ENCODE peak calls at places on chromosome 13, in ten cellular contexts. One of them, this sample, is unnamed.

GRCh38 chr13:23695711-23696512 is 125.7 kb downstream of the TNFRSF19 start:
- DNase-seq in kidney glomerular epithelial cell: no peak
- DNase-seq in upper lobe of left lung: no peak
- DNase-seq in activated CD4-positive, alpha-beta T cell treated with anti-CD3 and anti-CD28 coated beads for 24 hours: peak; percentile 30
- DNase-seq in CD8-positive, alpha-beta T cell: peak; percentile 64
- DNase-seq in HuH-7.5: no peak
- DNase-seq in activated naive CD4-positive, alpha-beta T cell: peak; percentile 62
- DNase-seq in psoas muscle: peak; percentile 51
- DNase-seq in aorta: peak; percentile 63
- DNase-seq in CD4-positive, alpha-beta T cell: peak; percentile 67
- DNase-seq in this sample: peak; percentile 73

GRCh38 chr13:33678906-33679657 is 138.9 kb upstream of the RFC3 start:
- DNase-seq in CD8-positive, alpha-beta T cell: peak; percentile 59
- DNase-seq in psoas muscle: peak; percentile 21
- DNase-seq in HuH-7.5: peak; percentile 75
- DNase-seq in CD4-positive, alpha-beta T cell: peak; percentile 38
- DNase-seq in kidney glomerular epithelial cell: peak; percentile 87
- DNase-seq in activated CD4-positive, alpha-beta T cell treated with anti-CD3 and anti-CD28 coated beads for 24 hours: peak; percentile 61
- DNase-seq in aorta: peak; percentile 63
- DNase-seq in upper lobe of left lung: peak; percentile 90
- DNase-seq in activated naive CD4-positive, alpha-beta T cell: no peak
- DNase-seq in this sample: peak; percentile 57

GRCh38 chr13:46773556-46773955 is 23.4 kb downstream of the ESD start:
- DNase-seq in activated naive CD4-positive, alpha-beta T cell: no peak
- DNase-seq in kidney glomerular epithelial cell: no peak
- DNase-seq in HuH-7.5: no peak
- DNase-seq in upper lobe of left lung: no peak
- DNase-seq in psoas muscle: no peak
- DNase-seq in activated CD4-positive, alpha-beta T cell treated with anti-CD3 and anti-CD28 coated beads for 24 hours: no peak
- DNase-seq in aorta: no peak
- DNase-seq in CD8-positive, alpha-beta T cell: no peak
- DNase-seq in CD4-positive, alpha-beta T cell: no peak
- DNase-seq in this sample: no peak

GRCh38 chr13:51549050-51549449 is 35.2 kb upstream of the WDFY2 start:
- DNase-seq in CD4-positive, alpha-beta T cell: no peak
- DNase-seq in psoas muscle: no peak
- DNase-seq in upper lobe of left lung: peak; percentile 65
- DNase-seq in HuH-7.5: no peak
- DNase-seq in activated CD4-positive, alpha-beta T cell treated with anti-CD3 and anti-CD28 coated beads for 24 hours: no peak
- DNase-seq in CD8-positive, alpha-beta T cell: no peak
- DNase-seq in activated naive CD4-positive, alpha-beta T cell: no peak
- DNase-seq in aorta: no peak
- DNase-seq in kidney glomerular epithelial cell: no peak
- DNase-seq in this sample: no peak

GRCh38 chr13:109074436-109074835 is 445.0 kb downstream of the MYO16 start:
- DNase-seq in CD4-positive, alpha-beta T cell: no peak
- DNase-seq in HuH-7.5: no peak
- DNase-seq in activated naive CD4-positive, alpha-beta T cell: no peak
- DNase-seq in kidney glomerular epithelial cell: no peak
- DNase-seq in upper lobe of left lung: no peak
- DNase-seq in psoas muscle: no peak
- DNase-seq in aorta: no peak
- DNase-seq in CD8-positive, alpha-beta T cell: no peak
- DNase-seq in activated CD4-positive, alpha-beta T cell treated with anti-CD3 and anti-CD28 coated beads for 24 hours: no peak
- DNase-seq in this sample: no peak

GRCh38 chr13:19685034-19685433 is 51.6 kb downstream of the MPHOSPH8 start:
- DNase-seq in activated CD4-positive, alpha-beta T cell treated with anti-CD3 and anti-CD28 coated beads for 24 hours: no peak
- DNase-seq in CD4-positive, alpha-beta T cell: no peak
- DNase-seq in kidney glomerular epithelial cell: no peak
- DNase-seq in upper lobe of left lung: no peak
- DNase-seq in aorta: no peak
- DNase-seq in activated naive CD4-positive, alpha-beta T cell: no peak
- DNase-seq in HuH-7.5: no peak
- DNase-seq in CD8-positive, alpha-beta T cell: no peak
- DNase-seq in psoas muscle: no peak
- DNase-seq in this sample: no peak

GRCh38 chr13:47661076-47661475 is 340.0 kb downstream of the SUCLA2 start:
- DNase-seq in kidney glomerular epithelial cell: no peak
- DNase-seq in psoas muscle: no peak
- DNase-seq in CD4-positive, alpha-beta T cell: no peak
- DNase-seq in aorta: no peak
- DNase-seq in activated CD4-positive, alpha-beta T cell treated with anti-CD3 and anti-CD28 coated beads for 24 hours: no peak
- DNase-seq in activated naive CD4-positive, alpha-beta T cell: no peak
- DNase-seq in CD8-positive, alpha-beta T cell: no peak
- DNase-seq in HuH-7.5: no peak
- DNase-seq in upper lobe of left lung: no peak
- DNase-seq in this sample: no peak

GRCh38 chr13:48038763-48039162 is 1.2 kb downstream of the NUDT15 start:
- DNase-seq in psoas muscle: no peak
- DNase-seq in kidney glomerular epithelial cell: no peak
- DNase-seq in activated naive CD4-positive, alpha-beta T cell: no peak
- DNase-seq in upper lobe of left lung: no peak
- DNase-seq in CD8-positive, alpha-beta T cell: no peak
- DNase-seq in aorta: no peak
- DNase-seq in activated CD4-positive, alpha-beta T cell treated with anti-CD3 and anti-CD28 coated beads for 24 hours: no peak
- DNase-seq in CD4-positive, alpha-beta T cell: no peak
- DNase-seq in HuH-7.5: no peak
- DNase-seq in this sample: no peak

GRCh38 chr13:98775844-98776598 is 23.5 kb upstream of the SLC15A1 start:
- DNase-seq in CD4-positive, alpha-beta T cell: no peak
- DNase-seq in CD8-positive, alpha-beta T cell: no peak
- DNase-seq in upper lobe of left lung: no peak
- DNase-seq in HuH-7.5: peak; percentile 36
- DNase-seq in psoas muscle: no peak
- DNase-seq in aorta: no peak
- DNase-seq in activated naive CD4-positive, alpha-beta T cell: no peak
- DNase-seq in kidney glomerular epithelial cell: peak; percentile 57
- DNase-seq in activated CD4-positive, alpha-beta T cell treated with anti-CD3 and anti-CD28 coated beads for 24 hours: no peak
- DNase-seq in this sample: no peak

GRCh38 chr13:83503424-83503823 is 378.9 kb downstream of the SLITRK1 start:
- DNase-seq in kidney glomerular epithelial cell: no peak
- DNase-seq in activated CD4-positive, alpha-beta T cell treated with anti-CD3 and anti-CD28 coated beads for 24 hours: no peak
- DNase-seq in activated naive CD4-positive, alpha-beta T cell: no peak
- DNase-seq in HuH-7.5: no peak
- DNase-seq in CD4-positive, alpha-beta T cell: no peak
- DNase-seq in CD8-positive, alpha-beta T cell: no peak
- DNase-seq in psoas muscle: no peak
- DNase-seq in aorta: no peak
- DNase-seq in upper lobe of left lung: no peak
- DNase-seq in this sample: no peak

GRCh38 chr13:25292301-25292700 is 5.0 kb upstream of the MTMR6 start:
- DNase-seq in activated naive CD4-positive, alpha-beta T cell: no peak
- DNase-seq in upper lobe of left lung: no peak
- DNase-seq in psoas muscle: peak; percentile 14
- DNase-seq in HuH-7.5: no peak
- DNase-seq in kidney glomerular epithelial cell: peak; percentile 75
- DNase-seq in aorta: peak; percentile 51
- DNase-seq in CD8-positive, alpha-beta T cell: no peak
- DNase-seq in activated CD4-positive, alpha-beta T cell treated with anti-CD3 and anti-CD28 coated beads for 24 hours: no peak
- DNase-seq in CD4-positive, alpha-beta T cell: no peak
- DNase-seq in this sample: no peak

GRCh38 chr13:98989469-98990235 is 11.8 kb upstream of the DOCK9 start:
- DNase-seq in aorta: no peak
- DNase-seq in upper lobe of left lung: no peak
- DNase-seq in HuH-7.5: no peak
- DNase-seq in CD8-positive, alpha-beta T cell: no peak
- DNase-seq in activated CD4-positive, alpha-beta T cell treated with anti-CD3 and anti-CD28 coated beads for 24 hours: no peak
- DNase-seq in psoas muscle: no peak
- DNase-seq in activated naive CD4-positive, alpha-beta T cell: no peak
- DNase-seq in CD4-positive, alpha-beta T cell: no peak
- DNase-seq in kidney glomerular epithelial cell: no peak
- DNase-seq in this sample: no peak

GRCh38 chr13:22828081-22828480 is 352.7 kb upstream of the SGCG start:
- DNase-seq in aorta: no peak
- DNase-seq in CD4-positive, alpha-beta T cell: no peak
- DNase-seq in psoas muscle: no peak
- DNase-seq in HuH-7.5: no peak
- DNase-seq in upper lobe of left lung: no peak
- DNase-seq in activated naive CD4-positive, alpha-beta T cell: no peak
- DNase-seq in activated CD4-positive, alpha-beta T cell treated with anti-CD3 and anti-CD28 coated beads for 24 hours: no peak
- DNase-seq in CD8-positive, alpha-beta T cell: no peak
- DNase-seq in kidney glomerular epithelial cell: peak; percentile 97
- DNase-seq in this sample: no peak

GRCh38 chr13:20882206-20882605 is 20.3 kb downstream of the XPO4 start:
- DNase-seq in activated naive CD4-positive, alpha-beta T cell: no peak
- DNase-seq in HuH-7.5: no peak
- DNase-seq in kidney glomerular epithelial cell: peak; percentile 24
- DNase-seq in psoas muscle: no peak
- DNase-seq in upper lobe of left lung: no peak
- DNase-seq in aorta: no peak
- DNase-seq in CD4-positive, alpha-beta T cell: no peak
- DNase-seq in activated CD4-positive, alpha-beta T cell treated with anti-CD3 and anti-CD28 coated beads for 24 hours: no peak
- DNase-seq in CD8-positive, alpha-beta T cell: no peak
- DNase-seq in this sample: no peak

GRCh38 chr13:43009506-43009905 is 13.9 kb upstream of the DNAJC15 start:
- DNase-seq in CD8-positive, alpha-beta T cell: no peak
- DNase-seq in upper lobe of left lung: no peak
- DNase-seq in activated naive CD4-positive, alpha-beta T cell: no peak
- DNase-seq in HuH-7.5: no peak
- DNase-seq in activated CD4-positive, alpha-beta T cell treated with anti-CD3 and anti-CD28 coated beads for 24 hours: no peak
- DNase-seq in aorta: no peak
- DNase-seq in psoas muscle: no peak
- DNase-seq in CD4-positive, alpha-beta T cell: no peak
- DNase-seq in kidney glomerular epithelial cell: no peak
- DNase-seq in this sample: no peak

GRCh38 chr13:30711375-30711774 is 24.0 kb upstream of the ALOX5AP start:
- DNase-seq in aorta: no peak
- DNase-seq in activated CD4-positive, alpha-beta T cell treated with anti-CD3 and anti-CD28 coated beads for 24 hours: no peak
- DNase-seq in activated naive CD4-positive, alpha-beta T cell: no peak
- DNase-seq in CD8-positive, alpha-beta T cell: no peak
- DNase-seq in HuH-7.5: no peak
- DNase-seq in psoas muscle: no peak
- DNase-seq in CD4-positive, alpha-beta T cell: no peak
- DNase-seq in upper lobe of left lung: no peak
- DNase-seq in kidney glomerular epithelial cell: peak; percentile 7
- DNase-seq in this sample: no peak

GRCh38 chr13:73730014-73730413 is 404.2 kb downstream of the KLF12 start:
- DNase-seq in CD8-positive, alpha-beta T cell: no peak
- DNase-seq in aorta: no peak
- DNase-seq in activated CD4-positive, alpha-beta T cell treated with anti-CD3 and anti-CD28 coated beads for 24 hours: no peak
- DNase-seq in kidney glomerular epithelial cell: no peak
- DNase-seq in psoas muscle: no peak
- DNase-seq in HuH-7.5: no peak
- DNase-seq in upper lobe of left lung: no peak
- DNase-seq in activated naive CD4-positive, alpha-beta T cell: no peak
- DNase-seq in CD4-positive, alpha-beta T cell: no peak
- DNase-seq in this sample: no peak

GRCh38 chr13:48233097-48233885 is at the start of gene ITM2B:
- DNase-seq in aorta: peak; percentile 88
- DNase-seq in activated CD4-positive, alpha-beta T cell treated with anti-CD3 and anti-CD28 coated beads for 24 hours: peak; percentile 47
- DNase-seq in kidney glomerular epithelial cell: peak; percentile 37
- DNase-seq in CD4-positive, alpha-beta T cell: peak; percentile 70
- DNase-seq in upper lobe of left lung: peak; percentile 85
- DNase-seq in activated naive CD4-positive, alpha-beta T cell: peak; percentile 70
- DNase-seq in psoas muscle: peak; percentile 78
- DNase-seq in HuH-7.5: peak; percentile 60
- DNase-seq in CD8-positive, alpha-beta T cell: peak; percentile 71
- DNase-seq in this sample: peak; percentile 43

GRCh38 chr13:102678339-102679122 is 16.3 kb downstream of the METTL21C start:
- DNase-seq in activated naive CD4-positive, alpha-beta T cell: no peak
- DNase-seq in CD8-positive, alpha-beta T cell: no peak
- DNase-seq in upper lobe of left lung: no peak
- DNase-seq in HuH-7.5: no peak
- DNase-seq in aorta: no peak
- DNase-seq in kidney glomerular epithelial cell: peak; percentile 51
- DNase-seq in activated CD4-positive, alpha-beta T cell treated with anti-CD3 and anti-CD28 coated beads for 24 hours: no peak
- DNase-seq in CD4-positive, alpha-beta T cell: no peak
- DNase-seq in psoas muscle: no peak
- DNase-seq in this sample: no peak

GRCh38 chr13:39129253-39129652 is 91.0 kb downstream of the NHLRC3 start:
- DNase-seq in kidney glomerular epithelial cell: no peak
- DNase-seq in psoas muscle: no peak
- DNase-seq in CD8-positive, alpha-beta T cell: no peak
- DNase-seq in HuH-7.5: no peak
- DNase-seq in activated CD4-positive, alpha-beta T cell treated with anti-CD3 and anti-CD28 coated beads for 24 hours: no peak
- DNase-seq in aorta: no peak
- DNase-seq in CD4-positive, alpha-beta T cell: no peak
- DNase-seq in upper lobe of left lung: no peak
- DNase-seq in activated naive CD4-positive, alpha-beta T cell: no peak
- DNase-seq in this sample: no peak

GRCh38 chr13:48400820-48401219 is 12.1 kb downstream of the LPAR6 start:
- DNase-seq in activated CD4-positive, alpha-beta T cell treated with anti-CD3 and anti-CD28 coated beads for 24 hours: no peak
- DNase-seq in psoas muscle: no peak
- DNase-seq in HuH-7.5: no peak
- DNase-seq in activated naive CD4-positive, alpha-beta T cell: no peak
- DNase-seq in CD8-positive, alpha-beta T cell: no peak
- DNase-seq in upper lobe of left lung: no peak
- DNase-seq in kidney glomerular epithelial cell: peak; percentile 64
- DNase-seq in CD4-positive, alpha-beta T cell: no peak
- DNase-seq in aorta: no peak
- DNase-seq in this sample: no peak

GRCh38 chr13:93603043-93603442 is 376.4 kb downstream of the GPC6 start:
- DNase-seq in upper lobe of left lung: no peak
- DNase-seq in activated CD4-positive, alpha-beta T cell treated with anti-CD3 and anti-CD28 coated beads for 24 hours: no peak
- DNase-seq in CD8-positive, alpha-beta T cell: no peak
- DNase-seq in activated naive CD4-positive, alpha-beta T cell: no peak
- DNase-seq in CD4-positive, alpha-beta T cell: no peak
- DNase-seq in HuH-7.5: no peak
- DNase-seq in aorta: peak; percentile 67
- DNase-seq in kidney glomerular epithelial cell: peak; percentile 60
- DNase-seq in psoas muscle: peak; percentile 13
- DNase-seq in this sample: no peak

GRCh38 chr13:44155422-44156293 is 218.0 kb upstream of the SERP2 start:
- DNase-seq in kidney glomerular epithelial cell: no peak
- DNase-seq in upper lobe of left lung: peak; percentile 70
- DNase-seq in HuH-7.5: no peak
- DNase-seq in aorta: peak; percentile 69
- DNase-seq in activated naive CD4-positive, alpha-beta T cell: no peak
- DNase-seq in CD8-positive, alpha-beta T cell: no peak
- DNase-seq in activated CD4-positive, alpha-beta T cell treated with anti-CD3 and anti-CD28 coated beads for 24 hours: no peak
- DNase-seq in psoas muscle: peak; percentile 47
- DNase-seq in CD4-positive, alpha-beta T cell: no peak
- DNase-seq in this sample: no peak